ENCODE peak calls at places on chromosomes 5 and 9, in five cellular contexts. One of them, this sample, is unnamed.

GRCh38 chr5:159211712-159212111 is 2.4 kb upstream of the RNF145 start:
- ATAC-seq in upper lobe of left lung: no peak
- ATAC-seq in GM12878: no peak
- ATAC-seq in HepG2: no peak
- ATAC-seq in K562: no peak
- ATAC-seq in this sample: no peak

GRCh38 chr5:160869962-160870521 is 18.0 kb upstream of the ATP10B start:
- ATAC-seq in HepG2: no peak
- ATAC-seq in GM12878: no peak
- ATAC-seq in upper lobe of left lung: no peak
- ATAC-seq in K562: no peak
- ATAC-seq in this sample: no peak

GRCh38 chr5:154385236-154385512 is 60.6 kb upstream of the SAP30L start:
- ATAC-seq in upper lobe of left lung: no peak
- ATAC-seq in HepG2: no peak
- ATAC-seq in K562: no peak
- ATAC-seq in GM12878: peak; percentile 26
- ATAC-seq in this sample: no peak

GRCh38 chr5:52881468-52881867 is 93.8 kb downstream of the ITGA1 start:
- ATAC-seq in HepG2: peak; percentile 51
- ATAC-seq in GM12878: no peak
- ATAC-seq in upper lobe of left lung: no peak
- ATAC-seq in K562: no peak
- ATAC-seq in this sample: no peak

GRCh38 chr5:3606121-3606831 is 10.6 kb downstream of the IRX1 start:
- ATAC-seq in GM12878: no peak
- ATAC-seq in upper lobe of left lung: peak; percentile 20
- ATAC-seq in K562: no peak
- ATAC-seq in HepG2: no peak
- ATAC-seq in this sample: no peak

GRCh38 chr5:90136952-90137528 is 272.5 kb downstream of the CETN3 start:
- ATAC-seq in K562: no peak
- ATAC-seq in HepG2: no peak
- ATAC-seq in upper lobe of left lung: peak; percentile 18
- ATAC-seq in GM12878: no peak
- ATAC-seq in this sample: no peak

GRCh38 chr5:83048277-83048676 is 28.9 kb downstream of the TMEM167A start:
- ATAC-seq in HepG2: no peak
- ATAC-seq in K562: no peak
- ATAC-seq in GM12878: no peak
- ATAC-seq in upper lobe of left lung: no peak
- ATAC-seq in this sample: no peak

GRCh38 chr5:36305571-36306326 is 4.0 kb upstream of the RANBP3L start:
- ATAC-seq in GM12878: peak; percentile 89
- ATAC-seq in HepG2: peak; percentile 75
- ATAC-seq in upper lobe of left lung: peak; percentile 79
- ATAC-seq in K562: peak; percentile 92
- ATAC-seq in this sample: peak; percentile 46

GRCh38 chr9:88233091-88233490 is 94.8 kb upstream of the SPATA31C2 start:
- ATAC-seq in upper lobe of left lung: no peak
- ATAC-seq in GM12878: no peak
- ATAC-seq in HepG2: no peak
- ATAC-seq in K562: no peak
- ATAC-seq in this sample: no peak

GRCh38 chr5:112146323-112146848 is 272.7 kb downstream of the EPB41L4A start:
- ATAC-seq in GM12878: peak; percentile 71
- ATAC-seq in K562: no peak
- ATAC-seq in upper lobe of left lung: peak; percentile 50
- ATAC-seq in HepG2: no peak
- ATAC-seq in this sample: peak; percentile 86

GRCh38 chr9:137130176-137130755 is 8.7 kb upstream of the GRIN1 start:
- ATAC-seq in HepG2: peak; percentile 46
- ATAC-seq in K562: peak; percentile 47
- ATAC-seq in upper lobe of left lung: no peak
- ATAC-seq in GM12878: peak; percentile 37
- ATAC-seq in this sample: no peak

GRCh38 chr9:76365028-76365427 is 29.2 kb downstream of the RFK start:
- ATAC-seq in upper lobe of left lung: peak; percentile 50
- ATAC-seq in HepG2: peak; percentile 85
- ATAC-seq in GM12878: no peak
- ATAC-seq in K562: no peak
- ATAC-seq in this sample: no peak

GRCh38 chr5:78548216-78548615 is 100.4 kb downstream of the LHFPL2 start:
- ATAC-seq in HepG2: no peak
- ATAC-seq in upper lobe of left lung: no peak
- ATAC-seq in GM12878: no peak
- ATAC-seq in K562: no peak
- ATAC-seq in this sample: no peak

GRCh38 chr9:28487561-28487960 is 914.3 kb upstream of the C9orf72 start:
- ATAC-seq in upper lobe of left lung: no peak
- ATAC-seq in GM12878: no peak
- ATAC-seq in K562: no peak
- ATAC-seq in HepG2: no peak
- ATAC-seq in this sample: no peak

GRCh38 chr9:107569171-107569570 is 79.6 kb upstream of the KLF4 start:
- ATAC-seq in GM12878: no peak
- ATAC-seq in HepG2: no peak
- ATAC-seq in K562: no peak
- ATAC-seq in upper lobe of left lung: no peak
- ATAC-seq in this sample: no peak

GRCh38 chr5:10622810-10623209 is 58.9 kb downstream of the ANKRD33B start:
- ATAC-seq in GM12878: no peak
- ATAC-seq in K562: no peak
- ATAC-seq in HepG2: no peak
- ATAC-seq in upper lobe of left lung: no peak
- ATAC-seq in this sample: no peak

GRCh38 chr9:79654591-79654990 is 82.8 kb downstream of the TLE4 start:
- ATAC-seq in GM12878: no peak
- ATAC-seq in HepG2: no peak
- ATAC-seq in K562: no peak
- ATAC-seq in upper lobe of left lung: no peak
- ATAC-seq in this sample: no peak

DNA sequence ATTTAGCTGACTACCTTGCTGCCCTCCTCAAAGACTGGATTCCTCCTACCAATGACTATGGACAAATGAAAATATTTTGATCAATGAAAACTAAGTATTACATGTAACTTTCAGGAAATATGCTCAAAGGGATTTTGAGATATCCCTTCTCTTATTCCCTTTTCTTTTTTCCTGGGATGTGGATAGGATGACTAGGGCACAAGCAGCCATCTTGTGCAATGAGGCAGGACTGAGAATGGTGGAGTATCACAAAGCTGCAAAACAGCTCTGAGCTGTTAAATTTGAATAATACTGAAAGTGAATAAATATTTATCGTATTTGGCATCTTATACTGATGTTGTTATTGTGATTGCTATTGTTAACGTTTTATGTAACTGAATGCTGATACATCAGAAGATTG is 333.1 kb upstream of the NUDT12 start:
- ATAC-seq in GM12878: no peak
- ATAC-seq in K562: no peak
- ATAC-seq in HepG2: no peak
- ATAC-seq in upper lobe of left lung: no peak
- ATAC-seq in this sample: no peak
- TF ChIP-seq POLR2AphosphoS5 in GM12878: no peak
- TF ChIP-seq POLR2AphosphoS5 in K562: no peak
- TF ChIP-seq POLR2AphosphoS5 in HepG2: no peak
- TF ChIP-seq POLR2AphosphoS5 in upper lobe of left lung: no peak
- TF ChIP-seq POLR2AphosphoS5 in this sample: no peak

GRCh38 chr5:35038891-35039290 is 8.9 kb downstream of the AGXT2 start:
- ATAC-seq in K562: no peak
- ATAC-seq in HepG2: no peak
- ATAC-seq in upper lobe of left lung: no peak
- ATAC-seq in GM12878: no peak
- ATAC-seq in this sample: no peak
- TF ChIP-seq EP300 in K562: no peak
- TF ChIP-seq EP300 in HepG2: no peak
- TF ChIP-seq EP300 in upper lobe of left lung: no peak
- TF ChIP-seq EP300 in GM12878: no peak
- TF ChIP-seq EP300 in this sample: no peak

GRCh38 chr5:151054713-151055112 is 26.1 kb downstream of the TNIP1 start:
- ATAC-seq in K562: no peak
- ATAC-seq in upper lobe of left lung: no peak
- ATAC-seq in GM12878: no peak
- ATAC-seq in HepG2: no peak
- ATAC-seq in this sample: no peak

GRCh38 chr5:151053796-151054490 is 26.9 kb downstream of the TNIP1 start:
- ATAC-seq in K562: no peak
- ATAC-seq in HepG2: no peak
- ATAC-seq in GM12878: no peak
- ATAC-seq in upper lobe of left lung: no peak
- ATAC-seq in this sample: no peak

GRCh38 chr5:151056367-151057306 is 24.2 kb downstream of the TNIP1 start:
- ATAC-seq in upper lobe of left lung: no peak
- ATAC-seq in HepG2: no peak
- ATAC-seq in GM12878: no peak
- ATAC-seq in K562: no peak
- ATAC-seq in this sample: no peak

GRCh38 chr5:151052834-151053233 is 28.0 kb downstream of the TNIP1 start:
- ATAC-seq in upper lobe of left lung: no peak
- ATAC-seq in HepG2: no peak
- ATAC-seq in GM12878: no peak
- ATAC-seq in K562: no peak
- ATAC-seq in this sample: no peak

DNA sequence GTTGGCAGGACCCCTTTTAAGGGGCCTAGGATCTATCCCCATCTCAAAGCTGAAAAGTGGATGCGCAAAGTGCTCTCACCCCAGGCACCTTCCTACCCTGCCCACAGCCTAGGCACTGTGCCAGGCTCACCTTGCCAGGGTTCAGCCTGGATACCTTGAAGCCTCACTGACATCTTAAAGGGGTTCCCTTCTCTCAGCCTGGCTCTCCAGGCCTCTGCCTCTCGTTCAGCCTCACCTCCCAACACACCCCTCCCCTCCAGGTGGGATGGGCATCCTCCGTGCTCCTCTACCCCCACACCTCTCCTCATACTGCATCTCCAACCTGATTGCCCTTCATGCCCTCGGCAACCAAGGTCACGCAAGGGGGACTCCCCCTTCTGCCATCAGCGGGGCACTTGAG is 25.5 kb downstream of the TNIP1 start:
- ATAC-seq in HepG2: no peak
- ATAC-seq in upper lobe of left lung: no peak
- ATAC-seq in K562: no peak
- ATAC-seq in GM12878: no peak
- ATAC-seq in this sample: no peak
- TF ChIP-seq POLR2AphosphoS5 in HepG2: no peak
- TF ChIP-seq POLR2AphosphoS5 in upper lobe of left lung: no peak
- TF ChIP-seq POLR2AphosphoS5 in K562: no peak
- TF ChIP-seq POLR2AphosphoS5 in GM12878: no peak
- TF ChIP-seq POLR2AphosphoS5 in this sample: no peak

GRCh38 chr5:176673651-176674583 is 26.6 kb downstream of the TSPAN17 start:
- ATAC-seq in upper lobe of left lung: no peak
- ATAC-seq in HepG2: no peak
- ATAC-seq in K562: no peak
- ATAC-seq in GM12878: no peak
- ATAC-seq in this sample: no peak

GRCh38 chr5:176674799-176675198 is 27.5 kb downstream of the TSPAN17 start:
- ATAC-seq in K562: no peak
- ATAC-seq in upper lobe of left lung: no peak
- ATAC-seq in GM12878: no peak
- ATAC-seq in HepG2: no peak
- ATAC-seq in this sample: no peak

GRCh38 chr5:176671399-176671798 is 24.1 kb downstream of the TSPAN17 start:
- ATAC-seq in HepG2: no peak
- ATAC-seq in upper lobe of left lung: no peak
- ATAC-seq in K562: no peak
- ATAC-seq in GM12878: no peak
- ATAC-seq in this sample: no peak

GRCh38 chr5:176670449-176670848 is 23.2 kb downstream of the TSPAN17 start:
- ATAC-seq in HepG2: no peak
- ATAC-seq in upper lobe of left lung: no peak
- ATAC-seq in GM12878: no peak
- ATAC-seq in K562: no peak
- ATAC-seq in this sample: no peak

GRCh38 chr5:176671890-176672615 is 24.8 kb downstream of the TSPAN17 start:
- ATAC-seq in K562: no peak
- ATAC-seq in HepG2: no peak
- ATAC-seq in GM12878: no peak
- ATAC-seq in upper lobe of left lung: no peak
- ATAC-seq in this sample: no peak
- TF ChIP-seq EP300 in K562: no peak
- TF ChIP-seq EP300 in HepG2: no peak
- TF ChIP-seq EP300 in GM12878: no peak
- TF ChIP-seq EP300 in upper lobe of left lung: no peak
- TF ChIP-seq EP300 in this sample: no peak

GRCh38 chr9:109493648-109494047 is 4.5 kb downstream of the PTPN3 start:
- ATAC-seq in upper lobe of left lung: no peak
- ATAC-seq in HepG2: no peak
- ATAC-seq in K562: no peak
- ATAC-seq in GM12878: no peak
- ATAC-seq in this sample: no peak
- TF ChIP-seq POLR2AphosphoS5 in upper lobe of left lung: no peak
- TF ChIP-seq POLR2AphosphoS5 in HepG2: no peak
- TF ChIP-seq POLR2AphosphoS5 in K562: no peak
- TF ChIP-seq POLR2AphosphoS5 in GM12878: no peak
- TF ChIP-seq POLR2AphosphoS5 in this sample: no peak

DNA sequence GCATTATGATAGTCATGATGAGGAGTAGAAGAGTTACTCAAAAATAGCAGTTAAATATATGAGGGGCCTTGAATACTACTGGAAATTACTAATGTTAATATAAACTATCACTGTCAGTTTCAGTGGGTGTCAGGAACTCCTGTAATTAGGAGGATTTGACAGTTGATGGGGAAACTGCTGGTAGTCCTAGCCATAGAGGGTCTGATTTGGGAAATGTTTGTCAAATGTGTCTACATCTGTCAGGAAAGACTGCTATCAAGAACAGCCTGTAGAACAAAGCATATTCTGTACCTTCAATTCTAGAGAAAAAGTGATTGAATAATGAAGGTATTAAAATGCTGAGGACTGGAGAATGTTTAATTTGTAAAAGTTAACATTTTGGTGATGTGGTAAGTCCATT is 567.9 kb downstream of the CDH9 start:
- ATAC-seq in upper lobe of left lung: no peak
- ATAC-seq in GM12878: no peak
- ATAC-seq in K562: no peak
- ATAC-seq in HepG2: no peak
- ATAC-seq in this sample: no peak
- TF ChIP-seq EP300 in upper lobe of left lung: no peak
- TF ChIP-seq EP300 in GM12878: no peak
- TF ChIP-seq EP300 in K562: no peak
- TF ChIP-seq EP300 in HepG2: no peak
- TF ChIP-seq EP300 in this sample: no peak

GRCh38 chr9:133708770-133709611 is 29.2 kb downstream of the SARDH start:
- ATAC-seq in upper lobe of left lung: no peak
- ATAC-seq in HepG2: no peak
- ATAC-seq in GM12878: peak; percentile 73
- ATAC-seq in K562: no peak
- ATAC-seq in this sample: no peak
- TF ChIP-seq POLR2AphosphoS5 in upper lobe of left lung: no peak
- TF ChIP-seq POLR2AphosphoS5 in HepG2: no peak
- TF ChIP-seq POLR2AphosphoS5 in GM12878: no peak
- TF ChIP-seq POLR2AphosphoS5 in K562: no peak
- TF ChIP-seq POLR2AphosphoS5 in this sample: no peak

This sample was measured in gastroesophageal sphincter.